ENCODE peak calls at places on chromosomes 4 and X, in nine cellular contexts. L, R, N, S, B, F, Z, P and H are unnamed samples.

GRCh38 chr4:100841911-100842310 is 324.1 kb upstream of the EMCN start:
- DNase-seq in Z (no peak), F (no peak), R (peak; percentile 14), B (no peak), N (no peak), P (peak; percentile 4), S (no peak), L (no peak), H (peak; percentile 50)

GRCh38 chr4:5851637-5852036 is 41.2 kb downstream of the CRMP1 start:
- DNase-seq in S (no peak), L (no peak), P (no peak), N (no peak), F (no peak), B (no peak), R (no peak), Z (no peak), H (no peak)

GRCh38 chr4:185209031-185209851 is at the start of gene SNX25:
- DNase-seq in N (peak; percentile 88), B (peak; percentile 96), S (peak; percentile 92), P (peak; percentile 76), L (peak; percentile 95), R (peak; percentile 82), Z (no peak), F (peak; percentile 94), H (peak; percentile 84)

GRCh38 chr4:185950891-185951290 is 118.1 kb upstream of the TLR3 start:
- DNase-seq in B (no peak), S (no peak), L (no peak), P (no peak), R (peak; percentile 97), Z (peak; percentile 22), N (no peak), F (no peak), H (peak; percentile 35)

GRCh38 chr4:112416464-112416863 is 99.5 kb downstream of the NEUROG2 start:
- DNase-seq in F (no peak), Z (no peak), S (no peak), N (no peak), B (no peak), R (no peak), P (no peak), L (no peak), H (peak; percentile 82)

GRCh38 chr4:153595894-153596601 is 88.0 kb upstream of the TLR2 start:
- DNase-seq in Z (no peak), P (no peak), R (no peak), N (no peak), B (no peak), L (no peak), S (no peak), F (no peak), H (peak; percentile 75)

GRCh38 chr4:95095352-95095974 is 337.7 kb downstream of the BMPR1B start:
- DNase-seq in N (no peak), R (peak; percentile 74), B (no peak), L (no peak), F (no peak), Z (peak; percentile 43), P (no peak), S (no peak), H (peak; percentile 48)

GRCh38 chr4:95693594-95693993 is 144.8 kb upstream of the UNC5C start:
- DNase-seq in B (no peak), N (no peak), L (no peak), R (peak; percentile 71), S (no peak), F (no peak), Z (no peak), P (no peak), H (peak; percentile 60)

GRCh38 chrX:154409222-154409871 is at the start of gene DNASE1L1:
- DNase-seq in B (peak; percentile 77), F (peak; percentile 72), P (peak; percentile 85), L (peak; percentile 96), S (peak; percentile 81), N (peak; percentile 89), R (peak; percentile 82), Z (peak; percentile 62), H (peak; percentile 74)

GRCh38 chr4:3392319-3392718 is 49.4 kb upstream of the HGFAC start:
- DNase-seq in P (no peak), R (no peak), L (no peak), B (no peak), S (no peak), Z (no peak), F (no peak), N (no peak), H (no peak)

GRCh38 chr4:41792166-41792565 is 43.6 kb upstream of the PHOX2B start:
- DNase-seq in R (no peak), B (no peak), P (no peak), Z (no peak), S (no peak), L (no peak), N (no peak), F (no peak), H (no peak)

GRCh38 chrX:129739591-129739990 is 812 bp downstream of the XPNPEP2 start:
- DNase-seq in N (no peak), F (no peak), Z (no peak), R (no peak), B (no peak), P (no peak), L (no peak), S (no peak), H (no peak)

GRCh38 chr4:27684501-27685077 is 823.9 kb downstream of the STIM2 start:
- DNase-seq in L (no peak), B (peak; percentile 47), S (no peak), R (peak; percentile 71), F (peak; percentile 68), P (no peak), N (no peak), Z (peak; percentile 24), H (peak; percentile 84)

GRCh38 chr4:150874386-150875226 is 140.5 kb downstream of the LRBA start:
- DNase-seq in B (no peak), S (no peak), L (no peak), R (no peak), N (no peak), P (no peak), F (peak; percentile 79), Z (no peak), H (peak; percentile 5)

GRCh38 chr4:187903700-187904099 is 91.9 kb upstream of the ZFP42 start:
- DNase-seq in B (no peak), Z (no peak), S (no peak), P (no peak), F (no peak), N (no peak), L (no peak), R (peak; percentile 1), H (no peak)

GRCh38 chr4:173013232-173013932 is 155.2 kb upstream of the GALNT7 start:
- DNase-seq in B (no peak), S (peak; percentile 57), N (no peak), R (peak; percentile 60), L (no peak), F (no peak), P (no peak), Z (peak; percentile 26), H (peak; percentile 47)

GRCh38 chrX:155997436-155997835 is at the start of gene IL9R:
- DNase-seq in R (no peak), L (no peak), B (no peak), P (no peak), Z (no peak), N (no peak), S (peak; percentile 19), F (no peak), H (no peak)

GRCh38 chrX:107672955-107673378 is 44.7 kb downstream of the PRPS1 start:
- DNase-seq in N (peak; percentile 75), S (peak; percentile 73), R (peak; percentile 95), Z (no peak), B (peak; percentile 55), P (no peak), F (peak; percentile 73), L (peak; percentile 92), H (peak; percentile 80)

GRCh38 chr4:169008478-169008877 is 1.6 kb downstream of the CBR4 start:
- DNase-seq in L (no peak), P (no peak), R (no peak), B (no peak), F (no peak), Z (no peak), S (no peak), N (no peak), H (no peak)
- H3K4me3 ChIP-seq in L (no peak overlapping the region), P (peak overlapping the region; percentile 83), R (peak overlapping the region; percentile 79), B (peak overlapping the region; percentile 59), F (peak overlapping the region; percentile 56), Z (peak overlapping the region; percentile 74), S (peak overlapping the region; percentile 63), N (peak overlapping the region; percentile 90), H (peak overlapping the region; percentile 81)

GRCh38 chr4:340011-340410 is 2.4 kb downstream of the ZNF141 start:
- DNase-seq in L (no peak), F (no peak), R (peak; percentile 6), Z (no peak), B (no peak), S (peak; percentile 15), P (no peak), N (no peak), H (no peak)
- TF ChIP-seq CTCF in L (no peak), F (no peak), R (peak; percentile 33), Z (peak; percentile 18), B (no peak), S (no peak), P (no peak), N (peak; percentile 9), H (peak; percentile 25)

GRCh38 chrX:123859828-123860505 is at the start of gene XIAP:
- DNase-seq in R (peak; percentile 91), Z (peak; percentile 45), F (peak; percentile 85), S (peak; percentile 86), B (peak; percentile 85), L (peak; percentile 88), N (peak; percentile 83), P (peak; percentile 84), H (peak; percentile 85)

GRCh38 chrX:123854329-123854728 is 5.5 kb upstream of the XIAP start:
- DNase-seq in P (peak; percentile 52), N (no peak), S (no peak), B (no peak), L (no peak), F (no peak), R (no peak), Z (no peak), H (no peak)

GRCh38 chrX:123860506-123860840 is 620 bp downstream of the XIAP start:
- DNase-seq in Z (no peak), S (no peak), P (no peak), B (no peak), N (no peak), R (peak; percentile 50), F (no peak), L (no peak), H (no peak)

GRCh38 chrX:123860983-123861382 is 1.1 kb downstream of the XIAP start:
- DNase-seq in L (no peak), Z (no peak), B (no peak), S (no peak), P (no peak), F (no peak), N (no peak), R (peak; percentile 35), H (peak; percentile 28)

DNA sequence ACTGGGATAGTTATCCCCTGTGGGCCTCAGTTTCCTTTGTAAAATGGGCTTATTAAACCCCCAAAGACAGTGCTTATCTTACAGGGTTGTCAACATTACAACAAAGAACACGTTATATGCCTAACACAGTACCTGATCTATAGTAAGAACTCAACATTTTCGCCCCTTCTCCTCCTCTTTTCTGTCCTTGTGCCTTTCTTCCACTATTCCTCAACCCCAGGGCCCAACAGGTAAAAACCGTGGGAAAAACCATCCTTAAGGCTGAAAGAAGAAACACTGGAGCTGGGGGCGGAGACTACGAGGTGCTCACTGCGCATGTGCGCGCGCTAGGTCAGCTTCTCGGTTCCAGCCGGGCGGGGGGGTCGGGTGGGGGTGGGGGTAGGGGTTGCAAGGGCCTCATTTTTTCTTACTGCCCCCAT is 435 bp upstream of the XIAP start:
- DNase-seq in S (no peak), P (no peak), R (no peak), F (peak; percentile 76), N (no peak), Z (no peak), B (no peak), L (no peak), H (peak; percentile 66)
- H3K4me3 ChIP-seq in S (peak overlapping the region; percentile 67), P (peak overlapping the region; percentile 61), R (peak overlapping the region; percentile 78), F (peak overlapping the region; percentile 63), N (peak overlapping the region; percentile 69), Z (peak overlapping the region; percentile 65), B (peak overlapping the region; percentile 53), L (peak overlapping the region; percentile 66), H (peak overlapping the region; percentile 67)

GRCh38 chr4:10571896-10572295 is 112.7 kb downstream of the CLNK start:
- DNase-seq in B (no peak), L (no peak), F (no peak), N (no peak), S (no peak), P (no peak), Z (no peak), R (peak; percentile 48), H (peak; percentile 15)
- TF ChIP-seq CTCF in B (no peak), L (no peak), F (no peak), N (no peak), S (no peak), P (no peak), Z (no peak), R (no peak), H (no peak)